ENCODE peak calls at places on chromosome 7, in ten cellular contexts. One of them, this sample, is unnamed.

GRCh38 chr7:28808786-28809533 is 149.2 kb downstream of the TRIL start:
- DNase-seq in mucosa of gallbladder: peak
- DNase-seq in MV-4-11: peak
- DNase-seq in stimulated activated CD8-positive, alpha-beta memory T cell treated with anti-CD3 and anti-CD28 coated beads, Interleukin-4, amount 100 ng/mL, for 48 hours: no peak
- DNase-seq in NAMALWA: no peak
- DNase-seq in memory B cell: peak
- DNase-seq in stimulated activated naive CD8-positive, alpha-beta T cell treated with anti-CD3 and anti-CD28 coated beads, Interleukin-15, Interleukin-2, amounts not matched to agents 100 U/mL and 50 U/mL, for 24 hours: no peak
- DNase-seq in adipocyte: peak
- DNase-seq in AG10803: peak
- DNase-seq in GM04503: no peak
- DNase-seq in this sample: no peak

GRCh38 chr7:5646846-5647245 is 134.6 kb downstream of the RNF216 start:
- DNase-seq in mucosa of gallbladder: no peak
- DNase-seq in MV-4-11: peak
- DNase-seq in stimulated activated CD8-positive, alpha-beta memory T cell treated with anti-CD3 and anti-CD28 coated beads, Interleukin-4, amount 100 ng/mL, for 48 hours: no peak
- DNase-seq in NAMALWA: no peak
- DNase-seq in memory B cell: no peak
- DNase-seq in stimulated activated naive CD8-positive, alpha-beta T cell treated with anti-CD3 and anti-CD28 coated beads, Interleukin-15, Interleukin-2, amounts not matched to agents 100 U/mL and 50 U/mL, for 24 hours: no peak
- DNase-seq in adipocyte: peak
- DNase-seq in AG10803: peak
- DNase-seq in GM04503: no peak
- DNase-seq in this sample: peak

GRCh38 chr7:2095533-2095932 is 137.2 kb downstream of the MAD1L1 start:
- DNase-seq in mucosa of gallbladder: no peak
- DNase-seq in MV-4-11: no peak
- DNase-seq in stimulated activated CD8-positive, alpha-beta memory T cell treated with anti-CD3 and anti-CD28 coated beads, Interleukin-4, amount 100 ng/mL, for 48 hours: no peak
- DNase-seq in NAMALWA: no peak
- DNase-seq in memory B cell: no peak
- DNase-seq in stimulated activated naive CD8-positive, alpha-beta T cell treated with anti-CD3 and anti-CD28 coated beads, Interleukin-15, Interleukin-2, amounts not matched to agents 100 U/mL and 50 U/mL, for 24 hours: no peak
- DNase-seq in adipocyte: no peak
- DNase-seq in AG10803: no peak
- DNase-seq in GM04503: no peak
- DNase-seq in this sample: no peak

GRCh38 chr7:142508251-142508650 is 241.0 kb upstream of the PRSS1 start:
- DNase-seq in mucosa of gallbladder: peak
- DNase-seq in MV-4-11: no peak
- DNase-seq in stimulated activated CD8-positive, alpha-beta memory T cell treated with anti-CD3 and anti-CD28 coated beads, Interleukin-4, amount 100 ng/mL, for 48 hours: no peak
- DNase-seq in NAMALWA: no peak
- DNase-seq in memory B cell: no peak
- DNase-seq in stimulated activated naive CD8-positive, alpha-beta T cell treated with anti-CD3 and anti-CD28 coated beads, Interleukin-15, Interleukin-2, amounts not matched to agents 100 U/mL and 50 U/mL, for 24 hours: no peak
- DNase-seq in adipocyte: no peak
- DNase-seq in AG10803: no peak
- DNase-seq in GM04503: no peak
- DNase-seq in this sample: peak

GRCh38 chr7:148340881-148341280 is 249.7 kb upstream of the C7orf33 start:
- DNase-seq in mucosa of gallbladder: no peak
- DNase-seq in MV-4-11: no peak
- DNase-seq in stimulated activated CD8-positive, alpha-beta memory T cell treated with anti-CD3 and anti-CD28 coated beads, Interleukin-4, amount 100 ng/mL, for 48 hours: no peak
- DNase-seq in NAMALWA: no peak
- DNase-seq in memory B cell: no peak
- DNase-seq in stimulated activated naive CD8-positive, alpha-beta T cell treated with anti-CD3 and anti-CD28 coated beads, Interleukin-15, Interleukin-2, amounts not matched to agents 100 U/mL and 50 U/mL, for 24 hours: no peak
- DNase-seq in adipocyte: no peak
- DNase-seq in AG10803: no peak
- DNase-seq in GM04503: no peak
- DNase-seq in this sample: no peak

GRCh38 chr7:7944619-7945282 is 23.8 kb upstream of the GLCCI1 start:
- DNase-seq in mucosa of gallbladder: no peak
- DNase-seq in MV-4-11: no peak
- DNase-seq in stimulated activated CD8-positive, alpha-beta memory T cell treated with anti-CD3 and anti-CD28 coated beads, Interleukin-4, amount 100 ng/mL, for 48 hours: peak
- DNase-seq in NAMALWA: peak
- DNase-seq in memory B cell: peak
- DNase-seq in stimulated activated naive CD8-positive, alpha-beta T cell treated with anti-CD3 and anti-CD28 coated beads, Interleukin-15, Interleukin-2, amounts not matched to agents 100 U/mL and 50 U/mL, for 24 hours: peak
- DNase-seq in adipocyte: no peak
- DNase-seq in AG10803: no peak
- DNase-seq in GM04503: no peak
- DNase-seq in this sample: no peak

GRCh38 chr7:27636326-27637006 is 26.2 kb downstream of the HIBADH start:
- DNase-seq in mucosa of gallbladder: no peak
- DNase-seq in MV-4-11: no peak
- DNase-seq in stimulated activated CD8-positive, alpha-beta memory T cell treated with anti-CD3 and anti-CD28 coated beads, Interleukin-4, amount 100 ng/mL, for 48 hours: no peak
- DNase-seq in NAMALWA: no peak
- DNase-seq in memory B cell: no peak
- DNase-seq in stimulated activated naive CD8-positive, alpha-beta T cell treated with anti-CD3 and anti-CD28 coated beads, Interleukin-15, Interleukin-2, amounts not matched to agents 100 U/mL and 50 U/mL, for 24 hours: no peak
- DNase-seq in adipocyte: peak
- DNase-seq in AG10803: peak
- DNase-seq in GM04503: no peak
- DNase-seq in this sample: no peak

GRCh38 chr7:132783824-132784223 is 207.6 kb upstream of the PLXNA4 start:
- DNase-seq in mucosa of gallbladder: no peak
- DNase-seq in MV-4-11: no peak
- DNase-seq in stimulated activated CD8-positive, alpha-beta memory T cell treated with anti-CD3 and anti-CD28 coated beads, Interleukin-4, amount 100 ng/mL, for 48 hours: no peak
- DNase-seq in NAMALWA: no peak
- DNase-seq in memory B cell: no peak
- DNase-seq in stimulated activated naive CD8-positive, alpha-beta T cell treated with anti-CD3 and anti-CD28 coated beads, Interleukin-15, Interleukin-2, amounts not matched to agents 100 U/mL and 50 U/mL, for 24 hours: no peak
- DNase-seq in adipocyte: peak
- DNase-seq in AG10803: peak
- DNase-seq in GM04503: no peak
- DNase-seq in this sample: peak

GRCh38 chr7:128322040-128322643 is 21.6 kb downstream of the RBM28 start:
- DNase-seq in mucosa of gallbladder: peak
- DNase-seq in MV-4-11: peak
- DNase-seq in stimulated activated CD8-positive, alpha-beta memory T cell treated with anti-CD3 and anti-CD28 coated beads, Interleukin-4, amount 100 ng/mL, for 48 hours: no peak
- DNase-seq in NAMALWA: peak
- DNase-seq in memory B cell: no peak
- DNase-seq in stimulated activated naive CD8-positive, alpha-beta T cell treated with anti-CD3 and anti-CD28 coated beads, Interleukin-15, Interleukin-2, amounts not matched to agents 100 U/mL and 50 U/mL, for 24 hours: no peak
- DNase-seq in adipocyte: peak
- DNase-seq in AG10803: peak
- DNase-seq in GM04503: peak
- DNase-seq in this sample: peak

GRCh38 chr7:28036748-28037147 is 143.8 kb downstream of the JAZF1 start:
- DNase-seq in mucosa of gallbladder: no peak
- DNase-seq in MV-4-11: no peak
- DNase-seq in stimulated activated CD8-positive, alpha-beta memory T cell treated with anti-CD3 and anti-CD28 coated beads, Interleukin-4, amount 100 ng/mL, for 48 hours: no peak
- DNase-seq in NAMALWA: no peak
- DNase-seq in memory B cell: no peak
- DNase-seq in stimulated activated naive CD8-positive, alpha-beta T cell treated with anti-CD3 and anti-CD28 coated beads, Interleukin-15, Interleukin-2, amounts not matched to agents 100 U/mL and 50 U/mL, for 24 hours: no peak
- DNase-seq in adipocyte: peak
- DNase-seq in AG10803: peak
- DNase-seq in GM04503: no peak
- DNase-seq in this sample: peak

GRCh38 chr7:116232920-116233319 is 22.6 kb downstream of the TES start:
- DNase-seq in mucosa of gallbladder: no peak
- DNase-seq in MV-4-11: peak
- DNase-seq in stimulated activated CD8-positive, alpha-beta memory T cell treated with anti-CD3 and anti-CD28 coated beads, Interleukin-4, amount 100 ng/mL, for 48 hours: no peak
- DNase-seq in NAMALWA: no peak
- DNase-seq in memory B cell: no peak
- DNase-seq in stimulated activated naive CD8-positive, alpha-beta T cell treated with anti-CD3 and anti-CD28 coated beads, Interleukin-15, Interleukin-2, amounts not matched to agents 100 U/mL and 50 U/mL, for 24 hours: no peak
- DNase-seq in adipocyte: peak
- DNase-seq in AG10803: peak
- DNase-seq in GM04503: no peak
- DNase-seq in this sample: peak

GRCh38 chr7:68319061-68319460 is 1279.2 kb upstream of the AUTS2 start:
- DNase-seq in mucosa of gallbladder: no peak
- DNase-seq in MV-4-11: no peak
- DNase-seq in stimulated activated CD8-positive, alpha-beta memory T cell treated with anti-CD3 and anti-CD28 coated beads, Interleukin-4, amount 100 ng/mL, for 48 hours: no peak
- DNase-seq in NAMALWA: no peak
- DNase-seq in memory B cell: no peak
- DNase-seq in stimulated activated naive CD8-positive, alpha-beta T cell treated with anti-CD3 and anti-CD28 coated beads, Interleukin-15, Interleukin-2, amounts not matched to agents 100 U/mL and 50 U/mL, for 24 hours: no peak
- DNase-seq in adipocyte: no peak
- DNase-seq in AG10803: no peak
- DNase-seq in GM04503: no peak
- DNase-seq in this sample: no peak

GRCh38 chr7:15686209-15686956 is at the start of gene MEOX2:
- DNase-seq in mucosa of gallbladder: peak
- DNase-seq in MV-4-11: no peak
- DNase-seq in stimulated activated CD8-positive, alpha-beta memory T cell treated with anti-CD3 and anti-CD28 coated beads, Interleukin-4, amount 100 ng/mL, for 48 hours: no peak
- DNase-seq in NAMALWA: no peak
- DNase-seq in memory B cell: no peak
- DNase-seq in stimulated activated naive CD8-positive, alpha-beta T cell treated with anti-CD3 and anti-CD28 coated beads, Interleukin-15, Interleukin-2, amounts not matched to agents 100 U/mL and 50 U/mL, for 24 hours: no peak
- DNase-seq in adipocyte: peak
- DNase-seq in AG10803: peak
- DNase-seq in GM04503: peak
- DNase-seq in this sample: peak

GRCh38 chr7:577971-578370 is 58.3 kb upstream of the PDGFA start:
- DNase-seq in mucosa of gallbladder: no peak
- DNase-seq in MV-4-11: no peak
- DNase-seq in stimulated activated CD8-positive, alpha-beta memory T cell treated with anti-CD3 and anti-CD28 coated beads, Interleukin-4, amount 100 ng/mL, for 48 hours: no peak
- DNase-seq in NAMALWA: no peak
- DNase-seq in memory B cell: no peak
- DNase-seq in stimulated activated naive CD8-positive, alpha-beta T cell treated with anti-CD3 and anti-CD28 coated beads, Interleukin-15, Interleukin-2, amounts not matched to agents 100 U/mL and 50 U/mL, for 24 hours: no peak
- DNase-seq in adipocyte: no peak
- DNase-seq in AG10803: no peak
- DNase-seq in GM04503: no peak
- DNase-seq in this sample: no peak

GRCh38 chr7:101915000-101915399 is 97.6 kb downstream of the CUX1 start:
- DNase-seq in mucosa of gallbladder: no peak
- DNase-seq in MV-4-11: no peak
- DNase-seq in stimulated activated CD8-positive, alpha-beta memory T cell treated with anti-CD3 and anti-CD28 coated beads, Interleukin-4, amount 100 ng/mL, for 48 hours: no peak
- DNase-seq in NAMALWA: no peak
- DNase-seq in memory B cell: no peak
- DNase-seq in stimulated activated naive CD8-positive, alpha-beta T cell treated with anti-CD3 and anti-CD28 coated beads, Interleukin-15, Interleukin-2, amounts not matched to agents 100 U/mL and 50 U/mL, for 24 hours: no peak
- DNase-seq in adipocyte: no peak
- DNase-seq in AG10803: no peak
- DNase-seq in GM04503: no peak
- DNase-seq in this sample: no peak

GRCh38 chr7:91634485-91635177 is 245.9 kb downstream of the MTERF1 start:
- DNase-seq in mucosa of gallbladder: no peak
- DNase-seq in MV-4-11: no peak
- DNase-seq in stimulated activated CD8-positive, alpha-beta memory T cell treated with anti-CD3 and anti-CD28 coated beads, Interleukin-4, amount 100 ng/mL, for 48 hours: no peak
- DNase-seq in NAMALWA: no peak
- DNase-seq in memory B cell: no peak
- DNase-seq in stimulated activated naive CD8-positive, alpha-beta T cell treated with anti-CD3 and anti-CD28 coated beads, Interleukin-15, Interleukin-2, amounts not matched to agents 100 U/mL and 50 U/mL, for 24 hours: no peak
- DNase-seq in adipocyte: no peak
- DNase-seq in AG10803: no peak
- DNase-seq in GM04503: no peak
- DNase-seq in this sample: no peak

GRCh38 chr7:2247141-2247985 is 5.3 kb downstream of the NUDT1 start:
- DNase-seq in mucosa of gallbladder: no peak
- DNase-seq in MV-4-11: no peak
- DNase-seq in stimulated activated CD8-positive, alpha-beta memory T cell treated with anti-CD3 and anti-CD28 coated beads, Interleukin-4, amount 100 ng/mL, for 48 hours: peak
- DNase-seq in NAMALWA: peak
- DNase-seq in memory B cell: peak
- DNase-seq in stimulated activated naive CD8-positive, alpha-beta T cell treated with anti-CD3 and anti-CD28 coated beads, Interleukin-15, Interleukin-2, amounts not matched to agents 100 U/mL and 50 U/mL, for 24 hours: peak
- DNase-seq in adipocyte: peak
- DNase-seq in AG10803: no peak
- DNase-seq in GM04503: no peak
- DNase-seq in this sample: no peak

GRCh38 chr7:22082553-22082885 is 136.8 kb upstream of the CDCA7L start:
- DNase-seq in mucosa of gallbladder: no peak
- DNase-seq in MV-4-11: no peak
- DNase-seq in stimulated activated CD8-positive, alpha-beta memory T cell treated with anti-CD3 and anti-CD28 coated beads, Interleukin-4, amount 100 ng/mL, for 48 hours: no peak
- DNase-seq in NAMALWA: no peak
- DNase-seq in memory B cell: no peak
- DNase-seq in stimulated activated naive CD8-positive, alpha-beta T cell treated with anti-CD3 and anti-CD28 coated beads, Interleukin-15, Interleukin-2, amounts not matched to agents 100 U/mL and 50 U/mL, for 24 hours: no peak
- DNase-seq in adipocyte: no peak
- DNase-seq in AG10803: no peak
- DNase-seq in GM04503: no peak
- DNase-seq in this sample: peak

GRCh38 chr7:158572000-158572828 is 15.4 kb downstream of the PTPRN2 start:
- DNase-seq in mucosa of gallbladder: no peak
- DNase-seq in MV-4-11: peak
- DNase-seq in stimulated activated CD8-positive, alpha-beta memory T cell treated with anti-CD3 and anti-CD28 coated beads, Interleukin-4, amount 100 ng/mL, for 48 hours: no peak
- DNase-seq in NAMALWA: peak
- DNase-seq in memory B cell: no peak
- DNase-seq in stimulated activated naive CD8-positive, alpha-beta T cell treated with anti-CD3 and anti-CD28 coated beads, Interleukin-15, Interleukin-2, amounts not matched to agents 100 U/mL and 50 U/mL, for 24 hours: no peak
- DNase-seq in adipocyte: no peak
- DNase-seq in AG10803: no peak
- DNase-seq in GM04503: no peak
- DNase-seq in this sample: no peak

GRCh38 chr7:130488376-130489139 is 3.3 kb upstream of the MEST start:
- DNase-seq in mucosa of gallbladder: no peak
- DNase-seq in MV-4-11: no peak
- DNase-seq in stimulated activated CD8-positive, alpha-beta memory T cell treated with anti-CD3 and anti-CD28 coated beads, Interleukin-4, amount 100 ng/mL, for 48 hours: no peak
- DNase-seq in NAMALWA: no peak
- DNase-seq in memory B cell: no peak
- DNase-seq in stimulated activated naive CD8-positive, alpha-beta T cell treated with anti-CD3 and anti-CD28 coated beads, Interleukin-15, Interleukin-2, amounts not matched to agents 100 U/mL and 50 U/mL, for 24 hours: no peak
- DNase-seq in adipocyte: no peak
- DNase-seq in AG10803: no peak
- DNase-seq in GM04503: no peak
- DNase-seq in this sample: no peak

GRCh38 chr7:22647451-22648257 is 79.3 kb upstream of the IL6 start:
- DNase-seq in mucosa of gallbladder: no peak
- DNase-seq in MV-4-11: peak
- DNase-seq in stimulated activated CD8-positive, alpha-beta memory T cell treated with anti-CD3 and anti-CD28 coated beads, Interleukin-4, amount 100 ng/mL, for 48 hours: no peak
- DNase-seq in NAMALWA: no peak
- DNase-seq in memory B cell: no peak
- DNase-seq in stimulated activated naive CD8-positive, alpha-beta T cell treated with anti-CD3 and anti-CD28 coated beads, Interleukin-15, Interleukin-2, amounts not matched to agents 100 U/mL and 50 U/mL, for 24 hours: no peak
- DNase-seq in adipocyte: peak
- DNase-seq in AG10803: peak
- DNase-seq in GM04503: peak
- DNase-seq in this sample: peak

GRCh38 chr7:152899482-152900166 is 140.1 kb downstream of the ACTR3B start:
- DNase-seq in mucosa of gallbladder: no peak
- DNase-seq in MV-4-11: no peak
- DNase-seq in stimulated activated CD8-positive, alpha-beta memory T cell treated with anti-CD3 and anti-CD28 coated beads, Interleukin-4, amount 100 ng/mL, for 48 hours: no peak
- DNase-seq in NAMALWA: no peak
- DNase-seq in memory B cell: no peak
- DNase-seq in stimulated activated naive CD8-positive, alpha-beta T cell treated with anti-CD3 and anti-CD28 coated beads, Interleukin-15, Interleukin-2, amounts not matched to agents 100 U/mL and 50 U/mL, for 24 hours: no peak
- DNase-seq in adipocyte: no peak
- DNase-seq in AG10803: peak
- DNase-seq in GM04503: no peak
- DNase-seq in this sample: peak

GRCh38 chr7:130489140-130489967 is 2.5 kb upstream of the MEST start:
- DNase-seq in mucosa of gallbladder: no peak
- DNase-seq in MV-4-11: no peak
- DNase-seq in stimulated activated CD8-positive, alpha-beta memory T cell treated with anti-CD3 and anti-CD28 coated beads, Interleukin-4, amount 100 ng/mL, for 48 hours: no peak
- DNase-seq in NAMALWA: no peak
- DNase-seq in memory B cell: no peak
- DNase-seq in stimulated activated naive CD8-positive, alpha-beta T cell treated with anti-CD3 and anti-CD28 coated beads, Interleukin-15, Interleukin-2, amounts not matched to agents 100 U/mL and 50 U/mL, for 24 hours: no peak
- DNase-seq in adipocyte: peak
- DNase-seq in AG10803: no peak
- DNase-seq in GM04503: no peak
- DNase-seq in this sample: peak

GRCh38 chr7:151340794-151341356 is 737 bp upstream of the NUB1 start:
- DNase-seq in mucosa of gallbladder: no peak
- DNase-seq in MV-4-11: no peak
- DNase-seq in stimulated activated CD8-positive, alpha-beta memory T cell treated with anti-CD3 and anti-CD28 coated beads, Interleukin-4, amount 100 ng/mL, for 48 hours: no peak
- DNase-seq in NAMALWA: no peak
- DNase-seq in memory B cell: no peak
- DNase-seq in stimulated activated naive CD8-positive, alpha-beta T cell treated with anti-CD3 and anti-CD28 coated beads, Interleukin-15, Interleukin-2, amounts not matched to agents 100 U/mL and 50 U/mL, for 24 hours: no peak
- DNase-seq in adipocyte: no peak
- DNase-seq in AG10803: no peak
- DNase-seq in GM04503: no peak
- DNase-seq in this sample: no peak

GRCh38 chr7:28041508-28042314 is 138.9 kb downstream of the JAZF1 start:
- DNase-seq in mucosa of gallbladder: no peak
- DNase-seq in MV-4-11: no peak
- DNase-seq in stimulated activated CD8-positive, alpha-beta memory T cell treated with anti-CD3 and anti-CD28 coated beads, Interleukin-4, amount 100 ng/mL, for 48 hours: no peak
- DNase-seq in NAMALWA: no peak
- DNase-seq in memory B cell: no peak
- DNase-seq in stimulated activated naive CD8-positive, alpha-beta T cell treated with anti-CD3 and anti-CD28 coated beads, Interleukin-15, Interleukin-2, amounts not matched to agents 100 U/mL and 50 U/mL, for 24 hours: no peak
- DNase-seq in adipocyte: peak
- DNase-seq in AG10803: peak
- DNase-seq in GM04503: peak
- DNase-seq in this sample: peak

GRCh38 chr7:31873816-31874597 is 187.0 kb downstream of the PPP1R17 start:
- DNase-seq in mucosa of gallbladder: no peak
- DNase-seq in MV-4-11: no peak
- DNase-seq in stimulated activated CD8-positive, alpha-beta memory T cell treated with anti-CD3 and anti-CD28 coated beads, Interleukin-4, amount 100 ng/mL, for 48 hours: no peak
- DNase-seq in NAMALWA: no peak
- DNase-seq in memory B cell: no peak
- DNase-seq in stimulated activated naive CD8-positive, alpha-beta T cell treated with anti-CD3 and anti-CD28 coated beads, Interleukin-15, Interleukin-2, amounts not matched to agents 100 U/mL and 50 U/mL, for 24 hours: no peak
- DNase-seq in adipocyte: no peak
- DNase-seq in AG10803: no peak
- DNase-seq in GM04503: no peak
- DNase-seq in this sample: no peak

GRCh38 chr7:17090751-17091150 is 207.7 kb upstream of the AHR start:
- DNase-seq in mucosa of gallbladder: no peak
- DNase-seq in MV-4-11: no peak
- DNase-seq in stimulated activated CD8-positive, alpha-beta memory T cell treated with anti-CD3 and anti-CD28 coated beads, Interleukin-4, amount 100 ng/mL, for 48 hours: no peak
- DNase-seq in NAMALWA: no peak
- DNase-seq in memory B cell: no peak
- DNase-seq in stimulated activated naive CD8-positive, alpha-beta T cell treated with anti-CD3 and anti-CD28 coated beads, Interleukin-15, Interleukin-2, amounts not matched to agents 100 U/mL and 50 U/mL, for 24 hours: no peak
- DNase-seq in adipocyte: peak
- DNase-seq in AG10803: peak
- DNase-seq in GM04503: peak
- DNase-seq in this sample: peak

GRCh38 chr7:84624527-84624926 is 429.9 kb upstream of the SEMA3A start:
- DNase-seq in mucosa of gallbladder: no peak
- DNase-seq in MV-4-11: no peak
- DNase-seq in stimulated activated CD8-positive, alpha-beta memory T cell treated with anti-CD3 and anti-CD28 coated beads, Interleukin-4, amount 100 ng/mL, for 48 hours: no peak
- DNase-seq in NAMALWA: no peak
- DNase-seq in memory B cell: no peak
- DNase-seq in stimulated activated naive CD8-positive, alpha-beta T cell treated with anti-CD3 and anti-CD28 coated beads, Interleukin-15, Interleukin-2, amounts not matched to agents 100 U/mL and 50 U/mL, for 24 hours: no peak
- DNase-seq in adipocyte: peak
- DNase-seq in AG10803: peak
- DNase-seq in GM04503: no peak
- DNase-seq in this sample: no peak